ENCODE peak calls at places on chromosomes 1 and 21, in six cellular contexts. I, C, S, D, Y and N are unnamed samples.

GRCh38 chr1:2803931-2804627 is 2.6 kb upstream of the TTC34 start:
- DNase-seq in S (no peak), Y (peak), D (no peak), I (no peak), C (no peak), N (no peak)

GRCh38 chr21:26659181-26659580 is 86.1 kb upstream of the CYYR1 start:
- DNase-seq in D (no peak), I (peak), Y (no peak), C (no peak), S (no peak), N (no peak)

GRCh38 chr1:30054126-30054525 is 669.3 kb downstream of the MATN1 start:
- DNase-seq in I (no peak), S (no peak), C (no peak), D (no peak), Y (no peak), N (no peak)

GRCh38 chr1:187624812-187625542 is 796.2 kb downstream of the PLA2G4A start:
- DNase-seq in D (no peak), Y (no peak), I (peak), S (no peak), C (no peak), N (no peak)

GRCh38 chr1:154386643-154387352 is 18.3 kb upstream of the IL6R start:
- DNase-seq in C (no peak), I (no peak), S (no peak), D (peak), Y (no peak), N (peak)

GRCh38 chr1:6466751-6467150 is 778 bp upstream of the TNFRSF25 start:
- DNase-seq in I (no peak), D (no peak), Y (no peak), C (no peak), S (no peak), N (no peak)

GRCh38 chr1:55623339-55623738 is 408.2 kb upstream of the USP24 start:
- DNase-seq in S (no peak), Y (no peak), D (no peak), C (no peak), I (peak), N (no peak)

GRCh38 chr1:26478159-26478558 is 5.9 kb downstream of the HMGN2 start:
- DNase-seq in I (no peak), D (no peak), Y (no peak), S (no peak), C (no peak), N (no peak)

GRCh38 chr1:41728403-41729202 is 190.1 kb downstream of the HIVEP3 start:
- DNase-seq in Y (no peak), S (no peak), D (peak), C (no peak), I (no peak), N (peak)

GRCh38 chr1:60052634-60053033 is 20.9 kb downstream of the C1orf87 start:
- DNase-seq in I (no peak), Y (no peak), C (no peak), S (no peak), D (no peak), N (no peak)

GRCh38 chr1:6397844-6398243 is 4.3 kb upstream of the ACOT7 start:
- DNase-seq in S (no peak), I (no peak), C (no peak), Y (no peak), D (no peak), N (no peak)

GRCh38 chr1:212621830-212622315 is 13.3 kb downstream of the ATF3 start:
- DNase-seq in I (no peak), C (no peak), D (no peak), S (no peak), Y (no peak), N (no peak)

GRCh38 chr1:48674641-48675040 is 102.0 kb downstream of the BEND5 start:
- DNase-seq in D (no peak), S (no peak), C (no peak), Y (no peak), I (peak), N (no peak)

GRCh38 chr1:119294199-119294598 is 74.4 kb upstream of the HAO2 start:
- DNase-seq in C (no peak), I (no peak), D (no peak), Y (no peak), S (no peak), N (no peak)

GRCh38 chr1:203769505-203770343 is 4.7 kb downstream of the LAX1 start:
- DNase-seq in S (no peak), Y (peak), C (peak), D (no peak), I (peak), N (no peak)

GRCh38 chr1:210751911-210752310 is 382.0 kb downstream of the KCNH1 start:
- DNase-seq in S (no peak), D (no peak), C (no peak), I (no peak), Y (no peak), N (no peak)

GRCh38 chr1:84959294-84959693 is 37.6 kb downstream of the MCOLN2 start:
- DNase-seq in D (no peak), C (no peak), S (no peak), Y (no peak), I (no peak), N (no peak)

GRCh38 chr1:221100196-221100950 is 221.1 kb downstream of the HLX start:
- DNase-seq in S (peak), D (no peak), Y (no peak), I (peak), C (peak), N (no peak)

GRCh38 chr1:59596432-59596831 is 218.3 kb upstream of the HOOK1 start:
- DNase-seq in D (no peak), C (peak), I (peak), S (peak), Y (no peak), N (no peak)

GRCh38 chr1:66350001-66350547 is 183.9 kb upstream of the SGIP1 start:
- DNase-seq in Y (peak), C (no peak), D (peak), S (no peak), I (no peak), N (no peak)

GRCh38 chr1:9271268-9271667 is 21.4 kb upstream of the SPSB1 start:
- DNase-seq in Y (no peak), C (no peak), D (no peak), I (no peak), S (no peak), N (no peak)

GRCh38 chr1:73998348-73998959 is 199.5 kb downstream of the LRRIQ3 start:
- DNase-seq in C (peak), S (no peak), I (peak), Y (no peak), D (no peak), N (no peak)

GRCh38 chr1:206935491-206936067 is 10.7 kb downstream of the PIGR start:
- DNase-seq in I (peak), C (no peak), D (peak), S (no peak), Y (peak), N (peak)

GRCh38 chr21:45506836-45507522 is 35.3 kb downstream of the SLC19A1 start:
- DNase-seq in Y (peak), C (no peak), D (no peak), S (no peak), I (no peak), N (no peak)

GRCh38 chr1:3850857-3851256 is 6.2 kb downstream of the CEP104 start:
- DNase-seq in I (no peak), S (no peak), Y (no peak), C (no peak), D (no peak), N (no peak)

GRCh38 chr1:89260575-89261275 is 11.9 kb downstream of the GBP5 start:
- DNase-seq in D (no peak), C (peak), I (no peak), Y (no peak), S (no peak), N (no peak)

GRCh38 chr1:198919667-198920398 is 281.0 kb downstream of the PTPRC start:
- DNase-seq in C (no peak), S (no peak), Y (no peak), D (no peak), I (peak), N (no peak)

GRCh38 chr21:45554477-45555175 is 12.4 kb upstream of the SLC19A1 start:
- DNase-seq in S (peak), C (no peak), I (peak), D (peak), Y (peak), N (peak)

GRCh38 chr1:51325878-51326755 is 4.2 kb downstream of the TTC39A start:
- DNase-seq in I (no peak), D (no peak), S (no peak), C (no peak), Y (no peak), N (no peak)

GRCh38 chr1:222404710-222405109 is 143.2 kb downstream of the HHIPL2 start:
- DNase-seq in C (no peak), D (no peak), S (no peak), I (no peak), Y (no peak), N (no peak)

GRCh38 chr1:230869499-230869898 is 1.2 kb upstream of the C1orf198 start:
- DNase-seq in C (no peak), D (no peak), Y (no peak), S (no peak), I (no peak), N (no peak)

GRCh38 chr1:68751723-68752122 is 254.8 kb upstream of the DEPDC1 start:
- DNase-seq in C (no peak), D (no peak), Y (no peak), I (no peak), S (no peak), N (no peak)
- TF ChIP-seq CTCF in C (no peak), D (no peak), Y (no peak), I (no peak), S (no peak), N (no peak)

GRCh38 chr1:226915672-226915995 is 24.5 kb upstream of the COQ8A start:
- DNase-seq in S (no peak), C (no peak), Y (no peak), I (no peak), D (no peak), N (no peak)

GRCh38 chr1:226908913-226909312 is 31.2 kb upstream of the COQ8A start:
- DNase-seq in S (no peak), D (no peak), Y (no peak), I (peak), C (no peak), N (no peak)

GRCh38 chr1:226908419-226908818 is 31.7 kb upstream of the COQ8A start:
- DNase-seq in D (no peak), I (no peak), Y (no peak), S (no peak), C (no peak), N (no peak)

GRCh38 chr1:226916497-226916896 is 23.6 kb upstream of the COQ8A start:
- DNase-seq in C (no peak), I (no peak), S (no peak), D (no peak), Y (no peak), N (no peak)

GRCh38 chr1:226912587-226913176 is 27.4 kb upstream of the COQ8A start:
- DNase-seq in I (peak), S (peak), D (peak), Y (peak), C (no peak), N (no peak)
- TF ChIP-seq CTCF in I (peak), S (no peak), D (no peak), Y (peak), C (peak), N (no peak)

GRCh38 chr1:37036667-37037053 is 2.3 kb upstream of the GRIK3 start:
- DNase-seq in Y (no peak), I (no peak), C (no peak), D (no peak), S (no peak), N (no peak)

GRCh38 chr1:37035828-37036666 is 1.7 kb upstream of the GRIK3 start:
- DNase-seq in S (no peak), D (no peak), Y (no peak), C (no peak), I (no peak), N (peak)

GRCh38 chr1:37038703-37039093 is 4.4 kb upstream of the GRIK3 start:
- DNase-seq in Y (no peak), S (no peak), I (no peak), C (no peak), D (no peak), N (no peak)

GRCh38 chr1:37037675-37038074 is 3.4 kb upstream of the GRIK3 start:
- DNase-seq in Y (no peak), S (no peak), C (no peak), D (no peak), I (no peak), N (no peak)

GRCh38 chr1:37038079-37038702 is 3.9 kb upstream of the GRIK3 start:
- DNase-seq in S (no peak), D (no peak), Y (no peak), C (no peak), I (peak), N (no peak)
- TF ChIP-seq CTCF in S (peak), D (no peak), Y (no peak), C (no peak), I (no peak), N (no peak)

DNA sequence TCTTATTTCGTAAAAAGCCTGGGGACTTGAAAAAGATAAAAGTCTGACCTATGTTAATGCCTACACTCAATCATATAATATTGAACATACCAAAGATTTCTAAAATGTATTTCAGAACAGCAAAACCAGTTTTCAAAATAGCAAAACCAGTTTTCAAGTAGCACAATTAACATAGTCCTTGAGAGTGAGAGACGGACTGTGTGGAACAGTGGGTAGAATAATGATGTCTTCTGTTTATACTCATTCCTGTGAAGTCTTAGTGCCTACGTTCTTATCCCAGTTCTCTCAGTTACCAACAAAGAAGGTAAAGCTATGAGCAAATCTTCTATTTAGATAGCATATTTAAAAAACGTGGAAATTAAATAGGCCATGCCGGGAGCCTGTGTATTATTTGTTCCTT is 22.2 kb upstream of the RGS2 start:
- DNase-seq in D (no peak), S (no peak), I (no peak), Y (no peak), C (no peak), N (no peak)
- TF ChIP-seq CTCF in D (no peak), S (no peak), I (no peak), Y (no peak), C (no peak), N (no peak)

GRCh38 chr1:183702813-183703198 is 49.7 kb upstream of the APOBEC4 start:
- DNase-seq in Y (no peak), D (no peak), S (no peak), C (no peak), I (no peak), N (no peak)

GRCh38 chr1:183696981-183697380 is 43.9 kb upstream of the APOBEC4 start:
- DNase-seq in C (no peak), Y (no peak), D (no peak), S (no peak), I (no peak), N (no peak)

GRCh38 chr1:183697814-183698590 is 44.9 kb upstream of the APOBEC4 start:
- DNase-seq in C (no peak), D (no peak), Y (no peak), S (no peak), I (no peak), N (no peak)

GRCh38 chr1:183702087-183702812 is 49.1 kb upstream of the APOBEC4 start:
- DNase-seq in S (peak), D (no peak), C (no peak), I (peak), Y (no peak), N (no peak)

DNA sequence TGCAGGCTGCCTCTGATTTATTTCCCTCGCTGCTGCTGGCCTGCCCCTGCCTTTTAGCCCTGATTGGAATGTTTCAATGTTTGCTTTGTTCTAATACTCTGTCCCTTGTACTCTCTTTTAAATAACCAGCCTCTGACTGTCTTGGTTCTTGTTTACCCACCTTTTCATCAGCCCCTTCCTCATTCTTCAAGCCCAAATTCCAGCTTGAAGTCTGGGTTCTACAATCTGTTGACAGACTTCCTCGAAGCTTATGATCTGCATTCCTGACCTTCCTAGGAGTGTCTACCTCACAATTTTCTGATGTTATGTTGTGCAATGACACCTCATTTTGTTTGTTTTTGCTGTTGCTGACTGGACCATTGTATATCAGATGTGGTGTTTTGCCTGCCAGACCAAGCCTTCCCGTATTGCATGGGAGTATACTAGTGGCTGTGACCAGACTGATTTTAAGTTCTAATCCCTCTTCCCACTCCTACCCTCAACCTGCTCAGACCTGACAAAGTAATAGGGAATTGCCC is 46.6 kb upstream of the APOBEC4 start:
- DNase-seq in D (no peak), C (no peak), Y (no peak), S (peak), I (no peak), N (no peak)
- TF ChIP-seq CTCF in D (no peak), C (no peak), Y (no peak), S (no peak), I (no peak), N (no peak)